ENCODE peak calls at places on chromosomes 13 and 19, in nine cellular contexts. One of them, this sample, is unnamed.
A peak's percentile ranks its signal among the peaks of the same experiment; 100 is the strongest.

GRCh38 chr19:16033721-16034120 is 42.6 kb upstream of the TPM4 start:
- DNase-seq in activated T-cell treated with anti-CD3 and anti-CD28 coated beads for 1 hour: no peak
- DNase-seq in mucosa of descending colon: no peak
- DNase-seq in activated CD8-positive, alpha-beta memory T cell treated with anti-CD3 and anti-CD28 coated beads for 1 hour: no peak
- DNase-seq in NCI-H1105: no peak
- DNase-seq in activated naive CD4-positive, alpha-beta T cell treated with Interleukin-2 at 50 U/mL for 16 hours: no peak
- DNase-seq in HTR-8/SVneo: no peak
- DNase-seq in esophagus squamous epithelium: no peak
- DNase-seq in activated CD4-positive, alpha-beta T cell treated with anti-CD3 and anti-CD28 coated beads for 24 hours: no peak
- DNase-seq in this sample: no peak

GRCh38 chr13:65985632-65986031 is 1244.5 kb downstream of the PCDH9 start:
- DNase-seq in NCI-H1105: no peak
- DNase-seq in activated T-cell treated with anti-CD3 and anti-CD28 coated beads for 1 hour: no peak
- DNase-seq in HTR-8/SVneo: no peak
- DNase-seq in activated naive CD4-positive, alpha-beta T cell treated with Interleukin-2 at 50 U/mL for 16 hours: no peak
- DNase-seq in activated CD8-positive, alpha-beta memory T cell treated with anti-CD3 and anti-CD28 coated beads for 1 hour: no peak
- DNase-seq in activated CD4-positive, alpha-beta T cell treated with anti-CD3 and anti-CD28 coated beads for 24 hours: no peak
- DNase-seq in mucosa of descending colon: peak; percentile 47
- DNase-seq in esophagus squamous epithelium: no peak
- DNase-seq in this sample: no peak

GRCh38 chr19:12913011-12913561 is 6.0 kb downstream of the SYCE2 start:
- DNase-seq in HTR-8/SVneo: no peak
- DNase-seq in activated T-cell treated with anti-CD3 and anti-CD28 coated beads for 1 hour: no peak
- DNase-seq in activated CD8-positive, alpha-beta memory T cell treated with anti-CD3 and anti-CD28 coated beads for 1 hour: no peak
- DNase-seq in mucosa of descending colon: peak; percentile 58
- DNase-seq in esophagus squamous epithelium: no peak
- DNase-seq in activated CD4-positive, alpha-beta T cell treated with anti-CD3 and anti-CD28 coated beads for 24 hours: no peak
- DNase-seq in activated naive CD4-positive, alpha-beta T cell treated with Interleukin-2 at 50 U/mL for 16 hours: no peak
- DNase-seq in NCI-H1105: peak; percentile 99
- DNase-seq in this sample: peak; percentile 89

GRCh38 chr19:46372901-46373572 is 26.1 kb downstream of the PPP5C start:
- DNase-seq in activated naive CD4-positive, alpha-beta T cell treated with Interleukin-2 at 50 U/mL for 16 hours: no peak
- DNase-seq in activated CD4-positive, alpha-beta T cell treated with anti-CD3 and anti-CD28 coated beads for 24 hours: no peak
- DNase-seq in activated CD8-positive, alpha-beta memory T cell treated with anti-CD3 and anti-CD28 coated beads for 1 hour: no peak
- DNase-seq in esophagus squamous epithelium: no peak
- DNase-seq in NCI-H1105: no peak
- DNase-seq in activated T-cell treated with anti-CD3 and anti-CD28 coated beads for 1 hour: no peak
- DNase-seq in mucosa of descending colon: no peak
- DNase-seq in HTR-8/SVneo: no peak
- DNase-seq in this sample: no peak

GRCh38 chr19:15191982-15192381 is 8.8 kb downstream of the NOTCH3 start:
- DNase-seq in NCI-H1105: no peak
- DNase-seq in activated T-cell treated with anti-CD3 and anti-CD28 coated beads for 1 hour: no peak
- DNase-seq in esophagus squamous epithelium: no peak
- DNase-seq in activated CD8-positive, alpha-beta memory T cell treated with anti-CD3 and anti-CD28 coated beads for 1 hour: no peak
- DNase-seq in activated CD4-positive, alpha-beta T cell treated with anti-CD3 and anti-CD28 coated beads for 24 hours: no peak
- DNase-seq in HTR-8/SVneo: no peak
- DNase-seq in mucosa of descending colon: no peak
- DNase-seq in activated naive CD4-positive, alpha-beta T cell treated with Interleukin-2 at 50 U/mL for 16 hours: no peak
- DNase-seq in this sample: no peak

GRCh38 chr13:21949818-21950429 is 279.1 kb downstream of the FGF9 start:
- DNase-seq in HTR-8/SVneo: no peak
- DNase-seq in mucosa of descending colon: no peak
- DNase-seq in activated T-cell treated with anti-CD3 and anti-CD28 coated beads for 1 hour: no peak
- DNase-seq in activated CD4-positive, alpha-beta T cell treated with anti-CD3 and anti-CD28 coated beads for 24 hours: no peak
- DNase-seq in esophagus squamous epithelium: no peak
- DNase-seq in NCI-H1105: no peak
- DNase-seq in activated CD8-positive, alpha-beta memory T cell treated with anti-CD3 and anti-CD28 coated beads for 1 hour: no peak
- DNase-seq in activated naive CD4-positive, alpha-beta T cell treated with Interleukin-2 at 50 U/mL for 16 hours: no peak
- DNase-seq in this sample: no peak

GRCh38 chr13:24053505-24054251 is 106.8 kb upstream of the SPATA13 start:
- DNase-seq in activated CD8-positive, alpha-beta memory T cell treated with anti-CD3 and anti-CD28 coated beads for 1 hour: peak; percentile 11
- DNase-seq in NCI-H1105: peak; percentile 28
- DNase-seq in esophagus squamous epithelium: no peak
- DNase-seq in activated naive CD4-positive, alpha-beta T cell treated with Interleukin-2 at 50 U/mL for 16 hours: peak; percentile 66
- DNase-seq in activated CD4-positive, alpha-beta T cell treated with anti-CD3 and anti-CD28 coated beads for 24 hours: peak; percentile 32
- DNase-seq in HTR-8/SVneo: peak; percentile 41
- DNase-seq in mucosa of descending colon: peak; percentile 73
- DNase-seq in activated T-cell treated with anti-CD3 and anti-CD28 coated beads for 1 hour: peak; percentile 32
- DNase-seq in this sample: no peak

GRCh38 chr19:42121666-42122069 is 10.6 kb downstream of the POU2F2 start:
- DNase-seq in esophagus squamous epithelium: no peak
- DNase-seq in activated CD8-positive, alpha-beta memory T cell treated with anti-CD3 and anti-CD28 coated beads for 1 hour: peak; percentile 55
- DNase-seq in NCI-H1105: no peak
- DNase-seq in HTR-8/SVneo: peak; percentile 90
- DNase-seq in activated naive CD4-positive, alpha-beta T cell treated with Interleukin-2 at 50 U/mL for 16 hours: peak; percentile 85
- DNase-seq in activated CD4-positive, alpha-beta T cell treated with anti-CD3 and anti-CD28 coated beads for 24 hours: peak; percentile 82
- DNase-seq in activated T-cell treated with anti-CD3 and anti-CD28 coated beads for 1 hour: peak; percentile 66
- DNase-seq in mucosa of descending colon: peak; percentile 40
- DNase-seq in this sample: peak; percentile 89

GRCh38 chr19:54473983-54474382 is 887 bp upstream of the CDC42EP5 start:
- DNase-seq in NCI-H1105: no peak
- DNase-seq in activated CD4-positive, alpha-beta T cell treated with anti-CD3 and anti-CD28 coated beads for 24 hours: no peak
- DNase-seq in HTR-8/SVneo: no peak
- DNase-seq in activated naive CD4-positive, alpha-beta T cell treated with Interleukin-2 at 50 U/mL for 16 hours: no peak
- DNase-seq in esophagus squamous epithelium: no peak
- DNase-seq in activated CD8-positive, alpha-beta memory T cell treated with anti-CD3 and anti-CD28 coated beads for 1 hour: no peak
- DNase-seq in activated T-cell treated with anti-CD3 and anti-CD28 coated beads for 1 hour: no peak
- DNase-seq in mucosa of descending colon: no peak
- DNase-seq in this sample: no peak

GRCh38 chr19:51108805-51109146 is 567 bp upstream of the CTU1 start:
- DNase-seq in mucosa of descending colon: no peak
- DNase-seq in activated naive CD4-positive, alpha-beta T cell treated with Interleukin-2 at 50 U/mL for 16 hours: no peak
- DNase-seq in NCI-H1105: peak; percentile 67
- DNase-seq in HTR-8/SVneo: no peak
- DNase-seq in esophagus squamous epithelium: no peak
- DNase-seq in activated CD8-positive, alpha-beta memory T cell treated with anti-CD3 and anti-CD28 coated beads for 1 hour: no peak
- DNase-seq in activated CD4-positive, alpha-beta T cell treated with anti-CD3 and anti-CD28 coated beads for 24 hours: no peak
- DNase-seq in activated T-cell treated with anti-CD3 and anti-CD28 coated beads for 1 hour: no peak
- DNase-seq in this sample: no peak

This sample was measured in aorta.